ENCODE peak calls at places on chromosomes 3 and 15, in nine cellular contexts. R is IMR-90, W is uterus, V is H1, M is spleen, J is tibial nerve, L is right lobe of liver, P is HCT116, C is heart left ventricle. E is an unnamed sample.

GRCh38 chr3:157130138-157130880 is 29.6 kb downstream of the CCNL1 start:
- DNase-seq in R (peak; percentile 64), W (peak; percentile 46), V (peak; percentile 54), M (peak; percentile 78), J (peak; percentile 54), L (no peak), P (peak; percentile 80), C (peak; percentile 49), E (no peak)

GRCh38 chr3:142914286-142914811 is 25.5 kb upstream of the PCOLCE2 start:
- DNase-seq in R (no peak), W (no peak), V (no peak), M (no peak), J (no peak), L (no peak), P (no peak), C (no peak), E (no peak)

GRCh38 chr3:178382388-178383061 is 153.7 kb upstream of the KCNMB2 start:
- DNase-seq in R (peak; percentile 95), W (no peak), V (no peak), M (no peak), J (no peak), L (no peak), P (no peak), C (no peak), E (no peak)

GRCh38 chr3:50272911-50273688 is 4.2 kb downstream of the SEMA3B start:
- DNase-seq in R (peak; percentile 62), W (peak; percentile 90), V (no peak), M (peak; percentile 97), J (peak; percentile 85), L (peak; percentile 89), P (no peak), C (peak; percentile 88), E (no peak)

GRCh38 chr3:152195206-152195605 is 73.5 kb upstream of the MBNL1 start:
- DNase-seq in R (no peak), W (no peak), V (no peak), M (no peak), J (no peak), L (no peak), P (no peak), C (no peak), E (no peak)

GRCh38 chr3:181712505-181713299 is 977 bp downstream of the SOX2 start:
- DNase-seq in R (no peak), W (no peak), V (no peak), M (peak; percentile 72), J (peak; percentile 17), L (no peak), P (no peak), C (no peak), E (no peak)

GRCh38 chr3:37923576-37923926 is 61.9 kb downstream of the CTDSPL start:
- DNase-seq in R (no peak), W (no peak), V (no peak), M (no peak), J (no peak), L (no peak), P (no peak), C (no peak), E (no peak)

GRCh38 chr3:80733522-80734176 is 965.9 kb upstream of the ROBO1 start:
- DNase-seq in R (peak; percentile 46), W (no peak), V (no peak), M (no peak), J (no peak), L (no peak), P (no peak), C (no peak), E (no peak)

GRCh38 chr3:120506828-120507774 is 56.3 kb upstream of the FSTL1 start:
- DNase-seq in R (peak; percentile 60), W (peak; percentile 33), V (no peak), M (no peak), J (peak; percentile 26), L (no peak), P (peak; percentile 13), C (peak; percentile 40), E (no peak)

GRCh38 chr3:25080461-25080860 is 347.6 kb upstream of the RARB start:
- DNase-seq in R (no peak), W (no peak), V (no peak), M (no peak), J (no peak), L (no peak), P (no peak), C (no peak), E (no peak)

GRCh38 chr15:41980654-41981323 is 8.4 kb upstream of the EHD4 start:
- DNase-seq in R (no peak), W (no peak), V (no peak), M (peak; percentile 22), J (no peak), L (no peak), P (no peak), C (no peak), E (no peak)

GRCh38 chr3:112086018-112086854 is at the start of gene C3orf52:
- DNase-seq in R (peak; percentile 76), W (peak; percentile 71), V (peak; percentile 61), M (peak; percentile 89), J (peak; percentile 51), L (peak; percentile 86), P (peak; percentile 67), C (peak; percentile 86), E (no peak)

GRCh38 chr15:88207565-88207964 is 49.0 kb downstream of the NTRK3 start:
- DNase-seq in R (no peak), W (no peak), V (no peak), M (no peak), J (no peak), L (no peak), P (no peak), C (no peak), E (no peak)

GRCh38 chr3:45199837-45200648 is 26.0 kb downstream of the TMEM158 start:
- DNase-seq in R (peak; percentile 92), W (no peak), V (no peak), M (no peak), J (no peak), L (no peak), P (peak; percentile 95), C (no peak), E (no peak)

GRCh38 chr15:92492556-92492955 is 98.9 kb downstream of the ST8SIA2 start:
- DNase-seq in R (no peak), W (no peak), V (no peak), M (no peak), J (no peak), L (no peak), P (no peak), C (no peak), E (no peak)

GRCh38 chr15:66084704-66085103 is 168.8 kb downstream of the MEGF11 start:
- DNase-seq in R (no peak), W (no peak), V (no peak), M (peak; percentile 35), J (no peak), L (no peak), P (no peak), C (no peak), E (no peak)

GRCh38 chr3:37741644-37742043 is 120.0 kb upstream of the CTDSPL start:
- DNase-seq in R (no peak), W (no peak), V (no peak), M (peak; percentile 78), J (no peak), L (no peak), P (peak; percentile 23), C (peak; percentile 62), E (no peak)

GRCh38 chr3:125482406-125482805 is 37.6 kb downstream of the SNX4 start:
- DNase-seq in R (no peak), W (no peak), V (no peak), M (no peak), J (no peak), L (no peak), P (no peak), C (no peak), E (no peak)
- H3K36me3 ChIP-seq in R (peaks cover 18% of the 10 kb centered on the region), W (no peaks in the 10 kb centered on the region), V (no peaks in the 10 kb centered on the region), M (no peaks in the 10 kb centered on the region), J (peaks cover 63% of the 10 kb centered on the region), L (peaks cover 5% of the 10 kb centered on the region), P (peaks cover 4% of the 10 kb centered on the region), C (peaks cover 70% of the 10 kb centered on the region), E (no peaks in the 10 kb centered on the region)

DNA sequence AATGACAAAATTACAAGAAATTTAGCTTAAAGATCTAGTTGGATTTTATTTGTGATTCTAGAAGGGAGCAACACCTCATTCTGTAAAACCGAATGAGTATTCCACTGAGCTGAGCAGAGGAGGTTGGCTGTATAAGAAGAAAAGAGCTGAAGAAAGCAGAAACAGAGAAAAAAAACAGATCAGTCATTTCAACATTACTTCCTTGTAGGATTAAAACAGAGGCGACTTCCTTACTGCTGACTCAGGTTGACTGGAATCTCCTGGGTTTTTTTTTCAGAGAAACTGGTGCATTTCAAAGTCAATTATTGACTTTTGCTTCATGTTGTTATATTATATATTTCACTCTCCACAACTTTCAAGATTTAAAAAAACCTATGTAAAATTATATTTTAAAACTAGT is 368.1 kb upstream of the UBE2E2 start:
- DNase-seq in R (no peak), W (no peak), V (no peak), M (no peak), J (no peak), L (no peak), P (no peak), C (no peak), E (no peak)
- TF ChIP-seq CTCF in R (no peak), W (no peak), V (no peak), M (no peak), J (no peak), L (no peak), P (no peak), C (no peak), E (no peak)

DNA sequence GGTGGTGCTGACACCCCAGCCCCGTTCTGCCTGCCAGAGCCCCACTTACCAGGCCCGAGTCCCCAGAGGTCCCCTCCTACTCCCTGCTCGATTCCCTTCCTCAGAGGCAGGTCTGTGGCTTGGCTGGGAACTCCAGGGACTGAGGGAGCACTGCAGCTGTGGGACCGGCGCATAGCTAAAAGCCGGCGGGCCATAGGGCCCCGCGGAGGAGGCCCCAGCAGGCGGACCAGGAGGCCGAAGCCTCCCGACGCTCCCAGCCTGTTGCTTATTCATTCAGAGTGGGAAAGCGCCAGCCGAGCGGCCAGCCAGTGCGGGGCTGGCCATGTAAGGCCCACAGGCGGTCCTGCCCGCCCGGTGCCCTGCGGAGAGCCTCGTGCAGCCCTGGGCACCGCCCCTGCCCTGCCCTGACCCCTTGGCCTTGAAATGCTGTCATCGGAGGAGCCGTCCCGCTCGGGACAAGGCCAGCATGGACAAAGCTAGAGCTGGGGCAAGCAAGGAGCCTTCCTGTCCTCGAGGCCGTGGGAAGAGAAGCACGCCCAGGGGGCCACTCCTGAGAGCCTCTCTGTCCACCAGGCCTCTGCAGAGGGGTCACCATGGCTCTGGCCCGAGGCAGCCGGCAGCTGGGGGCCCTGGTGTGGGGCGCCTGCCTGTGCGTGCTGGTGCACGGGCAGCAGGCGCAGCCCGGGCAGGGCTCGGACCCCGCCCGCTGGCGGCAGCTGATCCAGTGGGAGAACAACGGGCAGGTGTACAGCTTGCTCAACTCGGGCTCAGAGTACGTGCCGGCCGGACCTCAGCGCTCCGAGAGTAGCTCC is at the start of gene LOXL1:
- DNase-seq in R (peak; percentile 92), W (peak; percentile 77), V (no peak), M (peak; percentile 85), J (peak; percentile 41), L (peak; percentile 58), P (peak; percentile 19), C (peak; percentile 83), E (no peak)
- TF ChIP-seq POLR2A in R (peak; percentile 89), W (peak; percentile 63), V (no peak), M (no peak), J (no peak), L (peak; percentile 41), P (no peak), C (peak; percentile 80), E (peak; percentile 70)

DNA sequence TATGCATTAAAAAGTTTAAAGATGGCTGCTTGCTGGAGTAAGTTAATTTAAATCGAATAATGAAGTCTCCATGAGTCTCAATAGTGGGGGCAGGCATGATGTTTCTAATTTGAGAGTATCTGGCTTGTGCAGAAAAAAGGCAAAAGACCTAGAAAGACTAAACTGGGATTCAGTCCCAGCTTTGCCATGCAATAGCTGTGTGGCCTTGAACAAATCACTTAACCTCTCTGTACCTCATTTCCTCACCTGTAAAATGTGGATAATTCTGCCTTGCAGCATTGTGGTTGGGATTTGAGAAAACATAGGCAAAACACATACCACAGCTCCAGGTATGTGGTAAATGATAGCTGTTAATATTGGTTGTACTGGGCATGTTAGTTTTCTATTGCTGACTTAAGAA is 8.6 kb downstream of the LXN start:
- DNase-seq in R (no peak), W (no peak), V (no peak), M (no peak), J (no peak), L (no peak), P (no peak), C (no peak), E (no peak)
- H3K36me3 ChIP-seq in R (peaks cover 26% of the 10 kb centered on the region), W (no peaks in the 10 kb centered on the region), V (peaks cover 8% of the 10 kb centered on the region), M (no peaks in the 10 kb centered on the region), J (peaks cover 86% of the 10 kb centered on the region), L (peaks cover 18% of the 10 kb centered on the region), P (peaks cover 36% of the 10 kb centered on the region), C (peaks cover 97% of the 10 kb centered on the region), E (peaks cover 6% of the 10 kb centered on the region)

E was measured in esophagus squamous epithelium.